ENCODE peak calls at places on chromosomes 5 and 9, in four cellular contexts. E is right cardiac atrium, G is small intestine, I is HTR-8/SVneo. R is an unnamed sample.
A peak's percentile ranks its signal among the peaks of the same experiment; 100 is the strongest.

GRCh38 chr9:134962065-134962997 is 44.6 kb upstream of the FCN1 start:
- DNase-seq in E (no peak), I (no peak), G (no peak), R (no peak)

GRCh38 chr5:159223469-159223868 is 14.1 kb upstream of the RNF145 start:
- DNase-seq in I (no peak), G (no peak), E (peak; percentile 31), R (no peak)

GRCh38 chr5:167555771-167556170 is 735.7 kb upstream of the WWC1 start:
- DNase-seq in E (no peak), I (no peak), G (no peak), R (no peak)

GRCh38 chr5:139058121-139058520 is 140.0 kb downstream of the SIL1 start:
- DNase-seq in G (no peak), I (no peak), E (no peak), R (no peak)

GRCh38 chr9:131214457-131214856 is 61.9 kb downstream of the FAM78A start:
- DNase-seq in I (no peak), G (no peak), E (no peak), R (no peak)

GRCh38 chr9:36148652-36149051 is 12.1 kb downstream of the GLIPR2 start:
- DNase-seq in E (peak; percentile 96), I (peak; percentile 97), G (peak; percentile 58), R (peak; percentile 87)

GRCh38 chr9:18936094-18936871 is 96.7 kb downstream of the SAXO1 start:
- DNase-seq in I (no peak), G (no peak), E (no peak), R (no peak)

GRCh38 chr5:150781706-150782614 is 3.4 kb downstream of the SMIM3 start:
- DNase-seq in G (no peak), E (peak; percentile 83), I (no peak), R (peak; percentile 74)

R was measured in hepatocyte.